ENCODE peak calls at places on chromosomes 12 and 14, in five cellular contexts. J, L, Q, N and X are unnamed samples.

GRCh38 chr14:79325557-79325956 is 885.7 kb downstream of the DIO2 start:
- DNase-seq in L (no peak), N (no peak), Q (no peak), J (no peak), X (no peak)

GRCh38 chr12:63103489-63104131 is 47.4 kb downstream of the AVPR1A start:
- DNase-seq in J (no peak), N (no peak), Q (peak; percentile 15), L (no peak), X (no peak)

GRCh38 chr14:91012050-91012449 is 48.4 kb downstream of the RPS6KA5 start:
- DNase-seq in L (no peak), N (no peak), Q (no peak), J (no peak), X (no peak)

GRCh38 chr12:55704824-55705780 is 2.6 kb downstream of the ITGA7 start:
- DNase-seq in L (no peak), J (no peak), N (no peak), Q (peak; percentile 68), X (no peak)

GRCh38 chr14:103073367-103073875 is 10.6 kb upstream of the LBHD2 start:
- DNase-seq in J (no peak), L (no peak), Q (no peak), N (no peak), X (peak; percentile 66)

GRCh38 chr12:111404362-111405148 is 1.2 kb upstream of the SH2B3 start:
- DNase-seq in Q (peak; percentile 33), L (no peak), J (no peak), N (no peak), X (peak; percentile 80)

GRCh38 chr14:58912799-58913432 is 275.2 kb downstream of the DACT1 start:
- DNase-seq in N (no peak), J (no peak), L (no peak), Q (no peak), X (no peak)

GRCh38 chr12:92142251-92142896 is 3.3 kb downstream of the BTG1 start:
- DNase-seq in L (no peak), Q (no peak), J (no peak), N (no peak), X (no peak)

GRCh38 chr14:76836029-76836630 is 9.9 kb downstream of the LRRC74A start:
- DNase-seq in N (no peak), Q (no peak), J (no peak), L (no peak), X (peak; percentile 71)

GRCh38 chr14:39417014-39417413 is 15.2 kb downstream of the FBXO33 start:
- DNase-seq in L (no peak), J (no peak), Q (peak; percentile 60), N (no peak), X (no peak)

GRCh38 chr12:92039048-92039447 is 106.6 kb downstream of the BTG1 start:
- DNase-seq in J (no peak), L (no peak), Q (no peak), N (no peak), X (no peak)

GRCh38 chr12:645563-646071 is 17.6 kb downstream of the NINJ2 start:
- DNase-seq in N (no peak), Q (peak; percentile 79), J (no peak), L (no peak), X (peak; percentile 87)

GRCh38 chr14:46840971-46841729 is 189.6 kb upstream of the RPL10L start:
- DNase-seq in Q (no peak), L (no peak), N (no peak), J (no peak), X (no peak)

GRCh38 chr12:72491399-72491798 is 219.2 kb downstream of the TRHDE start:
- DNase-seq in L (no peak), Q (no peak), N (no peak), J (no peak), X (no peak)

GRCh38 chr14:67418368-67419174 is 6.6 kb upstream of the PLEK2 start:
- DNase-seq in N (peak; percentile 79), L (no peak), J (no peak), Q (no peak), X (peak; percentile 29)

GRCh38 chr14:91228112-91229004 is 16.1 kb downstream of the GPR68 start:
- DNase-seq in J (no peak), L (no peak), Q (no peak), N (no peak), X (no peak)

GRCh38 chr14:104093366-104094055 is 8.0 kb downstream of the ASPG start:
- DNase-seq in N (peak; percentile 60), L (no peak), J (no peak), Q (no peak), X (no peak)

GRCh38 chr14:31930493-31931225 is 146.4 kb upstream of the ARHGAP5 start:
- DNase-seq in N (no peak), J (no peak), Q (peak; percentile 43), L (no peak), X (no peak)

GRCh38 chr12:19978193-19978592 is 390.1 kb upstream of the PDE3A start:
- DNase-seq in Q (no peak), N (no peak), L (no peak), J (no peak), X (no peak)
- TF ChIP-seq POLR2AphosphoS5 in Q (no peak), N (no peak), L (no peak), J (no peak), X (no peak)

DNA sequence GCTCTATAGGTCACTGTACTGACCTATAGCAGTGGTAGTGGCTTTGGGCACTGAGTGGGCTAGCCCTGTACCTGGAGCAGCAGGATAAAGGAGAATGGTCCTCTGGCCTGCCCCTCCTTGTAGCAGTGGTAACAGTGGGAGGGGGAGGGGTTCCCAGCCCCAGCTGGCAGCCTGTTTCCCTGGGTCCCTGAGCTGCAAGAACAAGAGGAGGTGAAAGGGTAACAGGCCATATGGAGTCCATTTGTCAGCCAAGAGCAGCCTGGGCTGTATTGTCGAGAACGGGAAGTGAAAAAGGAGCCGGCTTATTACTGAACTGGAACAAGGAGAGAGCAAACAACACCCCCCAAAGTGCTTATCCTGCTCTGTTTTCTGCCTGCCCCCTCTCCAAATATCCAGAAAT is 73.8 kb upstream of the SRSF5 start:
- DNase-seq in Q (no peak), N (peak; percentile 61), L (no peak), J (no peak), X (no peak)
- H3K4me1 ChIP-seq in Q (peaks cover 100% of the 10 kb centered on the region), N (peaks cover 53% of the 10 kb centered on the region), L (peaks cover 17% of the 10 kb centered on the region), J (peaks cover 29% of the 10 kb centered on the region), X (peaks cover 34% of the 10 kb centered on the region)

GRCh38 chr12:18340186-18340585 is 78.9 kb downstream of the PIK3C2G start:
- DNase-seq in J (no peak), L (no peak), Q (no peak), N (no peak), X (no peak)

GRCh38 chr12:18343708-18344107 is 82.4 kb downstream of the PIK3C2G start:
- DNase-seq in J (no peak), N (peak; percentile 11), Q (no peak), L (no peak), X (no peak)

GRCh38 chr12:18345021-18345735 is 83.9 kb downstream of the PIK3C2G start:
- DNase-seq in J (no peak), N (no peak), Q (no peak), L (no peak), X (no peak)

GRCh38 chr12:18339633-18340032 is 78.3 kb downstream of the PIK3C2G start:
- DNase-seq in L (no peak), N (no peak), Q (no peak), J (no peak), X (no peak)

GRCh38 chr12:18340796-18341195 is 79.5 kb downstream of the PIK3C2G start:
- DNase-seq in Q (no peak), L (no peak), N (no peak), J (no peak), X (no peak)
- TF ChIP-seq CTCF in Q (no peak), L (no peak), N (no peak), J (no peak), X (no peak)

DNA sequence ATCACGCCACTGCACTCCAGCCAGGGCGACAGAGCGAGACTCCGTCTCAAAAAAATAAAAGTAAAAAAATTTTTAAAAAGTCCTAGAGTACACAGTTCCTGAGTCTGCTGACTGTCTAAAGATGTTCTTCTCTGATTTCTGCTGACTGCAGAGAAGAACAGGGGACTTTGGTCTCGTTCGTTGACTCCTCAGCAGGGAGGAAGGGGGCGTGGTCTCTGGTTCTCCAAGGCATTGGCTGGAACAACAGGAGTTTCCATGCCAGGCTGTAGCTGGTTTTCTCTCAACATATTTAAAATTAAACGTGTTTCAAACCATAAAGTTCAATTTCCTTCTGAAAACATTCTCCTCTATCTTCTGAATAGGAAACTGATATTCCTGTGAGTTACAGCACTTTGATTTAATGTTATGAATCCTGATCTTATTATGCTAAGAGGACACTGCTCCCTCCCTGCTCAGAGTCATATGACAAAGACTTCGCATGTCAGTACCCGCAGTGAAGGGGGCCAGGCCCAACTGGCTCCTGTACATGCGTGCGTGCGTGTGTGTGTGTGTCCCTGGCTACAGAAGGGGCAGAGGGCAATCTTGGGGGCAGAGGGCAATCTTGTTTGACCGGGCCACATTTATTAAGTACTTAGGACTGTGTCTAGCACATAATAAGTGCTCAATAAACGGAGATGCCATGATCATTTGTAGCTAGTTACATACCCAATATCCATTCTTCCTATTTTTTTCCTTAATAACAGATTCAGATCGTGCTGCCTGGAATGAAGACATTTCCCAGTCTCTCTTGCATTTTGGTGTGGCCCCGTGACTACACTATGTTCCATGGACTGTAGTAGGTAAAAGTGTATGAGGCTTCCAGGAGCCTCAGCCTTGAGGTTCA is 16.5 kb upstream of the HNF1A start:
- DNase-seq in N (peak; percentile 92), J (no peak), L (peak; percentile 17), Q (no peak), X (no peak)
- TF ChIP-seq POLR2AphosphoS5 in N (no peak), J (no peak), L (no peak), Q (no peak), X (no peak)

GRCh38 chr14:99524804-99525698 is 43.8 kb downstream of the CCNK start:
- DNase-seq in J (no peak), L (peak; percentile 34), N (peak; percentile 38), Q (no peak), X (no peak)
- H3K4me1 ChIP-seq in J (peaks cover 8% of the 10 kb centered on the region), L (peaks cover 20% of the 10 kb centered on the region), N (peaks cover 31% of the 10 kb centered on the region), Q (peaks cover 21% of the 10 kb centered on the region), X (peaks cover 68% of the 10 kb centered on the region)

DNA sequence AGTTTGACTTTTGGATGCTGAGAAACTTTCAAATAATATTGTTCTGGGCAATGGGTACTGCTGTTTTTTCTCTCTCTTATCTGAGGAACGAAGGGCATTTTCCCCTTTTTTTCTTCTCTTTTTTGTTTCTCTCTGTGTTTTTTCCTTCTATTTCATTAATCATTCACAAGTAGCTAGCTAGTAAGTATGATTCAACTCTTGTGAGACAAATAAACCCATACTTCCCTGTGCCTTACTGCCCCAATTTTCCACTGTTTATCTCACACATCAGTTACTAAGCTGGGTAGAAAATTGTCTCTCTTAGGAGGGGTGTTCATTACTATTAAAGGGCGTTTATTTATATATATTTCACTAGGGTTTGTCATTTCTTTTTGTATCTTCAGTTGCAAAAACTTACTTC is 437.6 kb downstream of the RERGL start:
- DNase-seq in J (no peak), L (no peak), N (no peak), Q (no peak), X (no peak)
- TF ChIP-seq CTCF in J (no peak), L (no peak), N (no peak), Q (no peak), X (no peak)

GRCh38 chr12:89212339-89212771 is 139.9 kb downstream of the DUSP6 start:
- DNase-seq in Q (no peak), J (no peak), L (peak; percentile 63), N (peak; percentile 16), X (peak; percentile 71)
- TF ChIP-seq POLR2AphosphoS5 in Q (no peak), J (no peak), L (peak; percentile 55), N (peak; percentile 6), X (peak; percentile 8)